ENCODE peak calls at places on chromosomes 11 and 22, in five cellular contexts. W, V, L, H and P are unnamed samples.

GRCh38 chr11:114088216-114088615 is 28.7 kb downstream of the ZBTB16 start:
- DNase-seq in W (no peak), V (no peak), L (no peak), H (no peak), P (no peak)

GRCh38 chr22:45159652-45160462 is 3.9 kb upstream of the NUP50 start:
- DNase-seq in W (no peak), V (no peak), L (peak), H (peak), P (no peak)

GRCh38 chr22:41833369-41834004 is 582 bp downstream of the SREBF2 start:
- DNase-seq in W (no peak), V (peak), L (peak), H (peak), P (no peak)

GRCh38 chr22:49052023-49052538 is 775.6 kb downstream of the BRD1 start:
- DNase-seq in W (no peak), V (peak), L (no peak), H (no peak), P (no peak)

GRCh38 chr11:114058871-114059277 is 637 bp upstream of the ZBTB16 start:
- DNase-seq in W (no peak), V (no peak), L (no peak), H (no peak), P (no peak)

GRCh38 chr11:70551323-70552166 is 153.2 kb downstream of the CTTN start:
- DNase-seq in W (no peak), V (no peak), L (no peak), H (no peak), P (no peak)

GRCh38 chr11:6096417-6096816 is 11.1 kb upstream of the OR56B4 start:
- DNase-seq in W (peak), V (no peak), L (peak), H (no peak), P (no peak)

GRCh38 chr11:8227156-8228152 is 36.2 kb downstream of the LMO1 start:
- DNase-seq in W (peak), V (no peak), L (peak), H (no peak), P (no peak)

GRCh38 chr11:120205596-120206161 is 5.2 kb upstream of the OAF start:
- DNase-seq in W (peak), V (no peak), L (peak), H (no peak), P (no peak)

GRCh38 chr22:28955817-28956216 is 72.4 kb downstream of the ZNRF3 start:
- DNase-seq in W (peak), V (peak), L (no peak), H (no peak), P (peak)

GRCh38 chr11:69187540-69188065 is 31.9 kb downstream of the SMIM38 start:
- DNase-seq in W (no peak), V (no peak), L (no peak), H (no peak), P (no peak)

GRCh38 chr11:19088791-19089190 is 28.2 kb upstream of the ZDHHC13 start:
- DNase-seq in W (no peak), V (no peak), L (no peak), H (no peak), P (no peak)

GRCh38 chr11:62573006-62573591 is 592 bp downstream of the EEF1G start:
- DNase-seq in W (no peak), V (no peak), L (peak), H (peak), P (no peak)

GRCh38 chr11:61186504-61186903 is 16.8 kb upstream of the PGA3 start:
- DNase-seq in W (no peak), V (no peak), L (no peak), H (no peak), P (no peak)